ENCODE peak calls at places on chromosomes 1 and 21, in eight cellular contexts. R is T47D, K is RWPE1, B is GDM1, W is small intestine, N is suprapubic skin, H is fibroblast of pulmonary artery, P is GM12891. C is an unnamed sample.

GRCh38 chr1:191953516-191953915 is 204.7 kb upstream of the RGS18 start:
- DNase-seq in K (no peak), B (no peak), H (peak; percentile 16), W (no peak), R (no peak), N (no peak), P (no peak), C (no peak)

GRCh38 chr1:1004420-1004779 is 4.5 kb upstream of the HES4 start:
- DNase-seq in R (no peak), P (no peak), B (no peak), H (no peak), W (no peak), K (no peak), N (no peak), C (no peak)

GRCh38 chr1:164337885-164338284 is 221.1 kb upstream of the PBX1 start:
- DNase-seq in N (no peak), K (no peak), H (no peak), P (no peak), R (no peak), W (no peak), B (no peak), C (no peak)

GRCh38 chr1:209884665-209885117 is 53.3 kb upstream of the SYT14 start:
- DNase-seq in W (peak; percentile 63), H (peak; percentile 99), B (no peak), K (peak; percentile 95), P (no peak), R (no peak), N (no peak), C (peak; percentile 39)

GRCh38 chr1:227192163-227192562 is 126.1 kb downstream of the CDC42BPA start:
- DNase-seq in W (peak; percentile 24), H (peak; percentile 87), R (no peak), K (peak; percentile 66), N (no peak), B (no peak), P (no peak), C (peak; percentile 23)

GRCh38 chr1:25467616-25468015 is 36.9 kb downstream of the MACO1 start:
- DNase-seq in K (no peak), H (no peak), B (no peak), N (no peak), R (no peak), P (no peak), W (no peak), C (no peak)

GRCh38 chr1:228647523-228648444 is 87.5 kb upstream of the RHOU start:
- DNase-seq in P (no peak), W (peak; percentile 56), R (peak; percentile 51), B (no peak), N (peak; percentile 80), H (peak; percentile 56), K (peak; percentile 50), C (peak; percentile 76)

GRCh38 chr1:150010388-150011115 is at the start of gene OTUD7B:
- DNase-seq in N (peak; percentile 91), R (peak; percentile 74), W (peak; percentile 89), P (peak; percentile 66), K (peak; percentile 79), H (peak; percentile 86), B (no peak), C (peak; percentile 90)

GRCh38 chr21:42264245-42265195 is 45.6 kb downstream of the ABCG1 start:
- DNase-seq in H (no peak), P (no peak), B (no peak), W (no peak), N (no peak), R (no peak), K (no peak), C (no peak)

GRCh38 chr1:45913183-45913924 is 109.9 kb downstream of the MAST2 start:
- DNase-seq in R (no peak), B (no peak), W (peak; percentile 75), H (peak; percentile 97), P (no peak), N (no peak), K (no peak), C (peak; percentile 81)

GRCh38 chr21:34612557-34612956 is 2.4 kb downstream of the RCAN1 start:
- DNase-seq in B (no peak), R (no peak), H (peak; percentile 23), K (no peak), W (no peak), N (no peak), P (no peak), C (no peak)

GRCh38 chr1:194705123-194705522 is 1518.7 kb upstream of the B3GALT2 start:
- DNase-seq in P (no peak), H (peak; percentile 75), W (no peak), K (no peak), N (no peak), B (no peak), R (no peak), C (no peak)

GRCh38 chr1:227916655-227917054 is 31.1 kb downstream of the WNT9A start:
- DNase-seq in W (no peak), K (no peak), P (no peak), B (no peak), R (no peak), N (no peak), H (no peak), C (no peak)

GRCh38 chr1:215181518-215181917 is 99.0 kb downstream of the KCNK2 start:
- DNase-seq in N (no peak), B (no peak), H (peak; percentile 19), R (no peak), W (no peak), K (no peak), P (no peak), C (no peak)

GRCh38 chr1:156795374-156795733 is 21.3 kb downstream of the SH2D2A start:
- DNase-seq in R (no peak), H (no peak), K (no peak), P (no peak), N (peak; percentile 59), W (no peak), B (no peak), C (no peak)

GRCh38 chr21:36485476-36485875 is 5.6 kb upstream of the CLDN14 start:
- DNase-seq in K (no peak), H (no peak), W (no peak), N (no peak), P (no peak), R (no peak), B (no peak), C (no peak)

GRCh38 chr1:26112407-26112775 is 767 bp downstream of the PDIK1L start:
- DNase-seq in K (no peak), R (no peak), W (no peak), B (no peak), N (no peak), H (no peak), P (no peak), C (no peak)